ENCODE peak calls at places on chromosome 18, in six cellular contexts. One of them, this sample, is unnamed.

GRCh38 chr18:47168913-47169312 is 7.3 kb downstream of the IER3IP1 start:
- DNase-seq in activated naive CD8-positive, alpha-beta T cell treated with anti-CD3 and anti-CD28 coated beads, Interleukin-2, amount 50 U/mL, for 24 hours: no peak
- DNase-seq in EL: no peak
- DNase-seq in left kidney: no peak
- DNase-seq in amniotic stem cell: no peak
- DNase-seq in CD4-positive, alpha-beta T cell: no peak
- DNase-seq in this sample: no peak

GRCh38 chr18:49459404-49460171 is 857 bp downstream of the DYM start:
- DNase-seq in activated naive CD8-positive, alpha-beta T cell treated with anti-CD3 and anti-CD28 coated beads, Interleukin-2, amount 50 U/mL, for 24 hours: peak
- DNase-seq in EL: peak
- DNase-seq in left kidney: no peak
- DNase-seq in amniotic stem cell: no peak
- DNase-seq in CD4-positive, alpha-beta T cell: no peak
- DNase-seq in this sample: no peak

GRCh38 chr18:3624818-3625716 is 175.1 kb downstream of the TGIF1 start:
- DNase-seq in activated naive CD8-positive, alpha-beta T cell treated with anti-CD3 and anti-CD28 coated beads, Interleukin-2, amount 50 U/mL, for 24 hours: peak
- DNase-seq in EL: peak
- DNase-seq in left kidney: no peak
- DNase-seq in amniotic stem cell: peak
- DNase-seq in CD4-positive, alpha-beta T cell: peak
- DNase-seq in this sample: peak

GRCh38 chr18:64380117-64380516 is 231.2 kb upstream of the LINC00305 start:
- DNase-seq in activated naive CD8-positive, alpha-beta T cell treated with anti-CD3 and anti-CD28 coated beads, Interleukin-2, amount 50 U/mL, for 24 hours: no peak
- DNase-seq in EL: no peak
- DNase-seq in left kidney: no peak
- DNase-seq in amniotic stem cell: no peak
- DNase-seq in CD4-positive, alpha-beta T cell: no peak
- DNase-seq in this sample: no peak

GRCh38 chr18:269480-270090 is 1.7 kb upstream of the THOC1 start:
- DNase-seq in activated naive CD8-positive, alpha-beta T cell treated with anti-CD3 and anti-CD28 coated beads, Interleukin-2, amount 50 U/mL, for 24 hours: no peak
- DNase-seq in EL: no peak
- DNase-seq in left kidney: peak
- DNase-seq in amniotic stem cell: no peak
- DNase-seq in CD4-positive, alpha-beta T cell: no peak
- DNase-seq in this sample: no peak

GRCh38 chr18:59699061-59699460 is 1.8 kb upstream of the CCBE1 start:
- DNase-seq in activated naive CD8-positive, alpha-beta T cell treated with anti-CD3 and anti-CD28 coated beads, Interleukin-2, amount 50 U/mL, for 24 hours: no peak
- DNase-seq in EL: no peak
- DNase-seq in left kidney: no peak
- DNase-seq in amniotic stem cell: no peak
- DNase-seq in CD4-positive, alpha-beta T cell: no peak
- DNase-seq in this sample: no peak

GRCh38 chr18:3129053-3129864 is 90.5 kb downstream of the MYOM1 start:
- DNase-seq in activated naive CD8-positive, alpha-beta T cell treated with anti-CD3 and anti-CD28 coated beads, Interleukin-2, amount 50 U/mL, for 24 hours: peak
- DNase-seq in EL: peak
- DNase-seq in left kidney: peak
- DNase-seq in amniotic stem cell: peak
- DNase-seq in CD4-positive, alpha-beta T cell: peak
- DNase-seq in this sample: no peak

GRCh38 chr18:48915621-48916425 is 34.9 kb downstream of the SMAD7 start:
- DNase-seq in activated naive CD8-positive, alpha-beta T cell treated with anti-CD3 and anti-CD28 coated beads, Interleukin-2, amount 50 U/mL, for 24 hours: no peak
- DNase-seq in EL: no peak
- DNase-seq in left kidney: no peak
- DNase-seq in amniotic stem cell: no peak
- DNase-seq in CD4-positive, alpha-beta T cell: no peak
- DNase-seq in this sample: no peak

GRCh38 chr18:30748541-30748940 is 294.0 kb downstream of the DSC3 start:
- DNase-seq in activated naive CD8-positive, alpha-beta T cell treated with anti-CD3 and anti-CD28 coated beads, Interleukin-2, amount 50 U/mL, for 24 hours: no peak
- DNase-seq in EL: no peak
- DNase-seq in left kidney: no peak
- DNase-seq in amniotic stem cell: no peak
- DNase-seq in CD4-positive, alpha-beta T cell: no peak
- DNase-seq in this sample: no peak

GRCh38 chr18:3758531-3758930 is 308.6 kb downstream of the TGIF1 start:
- DNase-seq in activated naive CD8-positive, alpha-beta T cell treated with anti-CD3 and anti-CD28 coated beads, Interleukin-2, amount 50 U/mL, for 24 hours: no peak
- DNase-seq in EL: peak
- DNase-seq in left kidney: no peak
- DNase-seq in amniotic stem cell: no peak
- DNase-seq in CD4-positive, alpha-beta T cell: no peak
- DNase-seq in this sample: peak

GRCh38 chr18:34848156-34848555 is 138.1 kb downstream of the DTNA start:
- DNase-seq in activated naive CD8-positive, alpha-beta T cell treated with anti-CD3 and anti-CD28 coated beads, Interleukin-2, amount 50 U/mL, for 24 hours: no peak
- DNase-seq in EL: no peak
- DNase-seq in left kidney: no peak
- DNase-seq in amniotic stem cell: no peak
- DNase-seq in CD4-positive, alpha-beta T cell: no peak
- DNase-seq in this sample: no peak

GRCh38 chr18:67239826-67240225 is 276.7 kb downstream of the DSEL start:
- DNase-seq in activated naive CD8-positive, alpha-beta T cell treated with anti-CD3 and anti-CD28 coated beads, Interleukin-2, amount 50 U/mL, for 24 hours: peak
- DNase-seq in EL: no peak
- DNase-seq in left kidney: no peak
- DNase-seq in amniotic stem cell: no peak
- DNase-seq in CD4-positive, alpha-beta T cell: no peak
- DNase-seq in this sample: no peak